ENCODE peak calls at places on chromosomes 11 and 22, in nine cellular contexts. One of them, this sample, is unnamed. For H3K9me3, the result is how much of the 10 kb centered on the place peaks cover.

GRCh38 chr11:44658451-44658850 is 68.3 kb upstream of the TSPAN18 start:
- DNase-seq in neural progenitor cell: peak
- DNase-seq in MM.1S: peak
- DNase-seq in kidney: no peak
- DNase-seq in fibroblast of lung: no peak
- DNase-seq in NT2/D1: no peak
- DNase-seq in neuronal stem cell: no peak
- DNase-seq in mammary epithelial cell: no peak
- DNase-seq in DND-41: no peak
- DNase-seq in this sample: no peak

GRCh38 chr11:124745270-124745834 is 5.6 kb downstream of the NRGN start:
- DNase-seq in neural progenitor cell: peak
- DNase-seq in fibroblast of lung: no peak
- DNase-seq in NT2/D1: no peak
- DNase-seq in kidney: peak
- DNase-seq in neuronal stem cell: no peak
- DNase-seq in MM.1S: no peak
- DNase-seq in mammary epithelial cell: no peak
- DNase-seq in DND-41: no peak
- DNase-seq in this sample: no peak

GRCh38 chr11:128896356-128896755 is 5.2 kb downstream of the KCNJ5 start:
- DNase-seq in MM.1S: no peak
- DNase-seq in DND-41: no peak
- DNase-seq in fibroblast of lung: no peak
- DNase-seq in mammary epithelial cell: no peak
- DNase-seq in kidney: no peak
- DNase-seq in neuronal stem cell: no peak
- DNase-seq in neural progenitor cell: no peak
- DNase-seq in NT2/D1: no peak
- DNase-seq in this sample: peak

GRCh38 chr11:27610946-27611345 is 89.3 kb downstream of the BDNF start:
- DNase-seq in mammary epithelial cell: no peak
- DNase-seq in neural progenitor cell: no peak
- DNase-seq in kidney: no peak
- DNase-seq in DND-41: no peak
- DNase-seq in neuronal stem cell: no peak
- DNase-seq in fibroblast of lung: no peak
- DNase-seq in MM.1S: no peak
- DNase-seq in NT2/D1: no peak
- DNase-seq in this sample: no peak

GRCh38 chr11:65530157-65530496 is 5.2 kb downstream of the SCYL1 start:
- DNase-seq in DND-41: peak
- DNase-seq in neural progenitor cell: no peak
- DNase-seq in MM.1S: no peak
- DNase-seq in mammary epithelial cell: no peak
- DNase-seq in NT2/D1: no peak
- DNase-seq in kidney: no peak
- DNase-seq in neuronal stem cell: no peak
- DNase-seq in fibroblast of lung: no peak
- DNase-seq in this sample: no peak

GRCh38 chr11:8056810-8057463 is 24.1 kb upstream of the TUB start:
- DNase-seq in DND-41: no peak
- DNase-seq in neural progenitor cell: no peak
- DNase-seq in MM.1S: no peak
- DNase-seq in kidney: no peak
- DNase-seq in NT2/D1: no peak
- DNase-seq in mammary epithelial cell: no peak
- DNase-seq in neuronal stem cell: no peak
- DNase-seq in fibroblast of lung: peak
- DNase-seq in this sample: peak

GRCh38 chr11:8785457-8785856 is 102.9 kb downstream of the RPL27A start:
- DNase-seq in neuronal stem cell: no peak
- DNase-seq in NT2/D1: no peak
- DNase-seq in fibroblast of lung: no peak
- DNase-seq in MM.1S: no peak
- DNase-seq in mammary epithelial cell: no peak
- DNase-seq in DND-41: no peak
- DNase-seq in neural progenitor cell: no peak
- DNase-seq in kidney: no peak
- DNase-seq in this sample: no peak

GRCh38 chr11:70191495-70192140 is 11.5 kb upstream of the FADD start:
- DNase-seq in fibroblast of lung: peak
- DNase-seq in DND-41: peak
- DNase-seq in kidney: peak
- DNase-seq in NT2/D1: peak
- DNase-seq in mammary epithelial cell: peak
- DNase-seq in neuronal stem cell: peak
- DNase-seq in MM.1S: peak
- DNase-seq in neural progenitor cell: peak
- DNase-seq in this sample: peak

GRCh38 chr11:45578286-45578685 is 87.1 kb downstream of the CHST1 start:
- DNase-seq in DND-41: no peak
- DNase-seq in mammary epithelial cell: no peak
- DNase-seq in NT2/D1: no peak
- DNase-seq in neural progenitor cell: no peak
- DNase-seq in fibroblast of lung: no peak
- DNase-seq in kidney: no peak
- DNase-seq in neuronal stem cell: no peak
- DNase-seq in MM.1S: no peak
- DNase-seq in this sample: no peak

GRCh38 chr22:28882545-28882877 is 861 bp upstream of the ZNRF3 start:
- DNase-seq in DND-41: no peak
- DNase-seq in neural progenitor cell: no peak
- DNase-seq in NT2/D1: no peak
- DNase-seq in neuronal stem cell: no peak
- DNase-seq in kidney: no peak
- DNase-seq in mammary epithelial cell: no peak
- DNase-seq in MM.1S: peak
- DNase-seq in fibroblast of lung: peak
- DNase-seq in this sample: peak

GRCh38 chr11:44877908-44878459 is 72.7 kb downstream of the TP53I11 start:
- DNase-seq in fibroblast of lung: peak
- DNase-seq in DND-41: no peak
- DNase-seq in neural progenitor cell: peak
- DNase-seq in NT2/D1: no peak
- DNase-seq in kidney: no peak
- DNase-seq in MM.1S: no peak
- DNase-seq in mammary epithelial cell: no peak
- DNase-seq in neuronal stem cell: peak
- DNase-seq in this sample: no peak

GRCh38 chr22:49372530-49373288 is 455.0 kb downstream of the BRD1 start:
- DNase-seq in neural progenitor cell: peak
- DNase-seq in MM.1S: no peak
- DNase-seq in mammary epithelial cell: no peak
- DNase-seq in fibroblast of lung: no peak
- DNase-seq in neuronal stem cell: no peak
- DNase-seq in NT2/D1: peak
- DNase-seq in DND-41: no peak
- DNase-seq in kidney: peak
- DNase-seq in this sample: peak

GRCh38 chr11:65586676-65587075 is 8.9 kb downstream of the KCNK7 start:
- DNase-seq in MM.1S: peak
- DNase-seq in neuronal stem cell: peak
- DNase-seq in kidney: no peak
- DNase-seq in NT2/D1: peak
- DNase-seq in fibroblast of lung: no peak
- DNase-seq in DND-41: no peak
- DNase-seq in neural progenitor cell: peak
- DNase-seq in mammary epithelial cell: no peak
- DNase-seq in this sample: no peak

GRCh38 chr11:35600439-35600838 is 17.8 kb upstream of the FJX1 start:
- DNase-seq in MM.1S: no peak
- DNase-seq in mammary epithelial cell: no peak
- DNase-seq in DND-41: no peak
- DNase-seq in neural progenitor cell: no peak
- DNase-seq in NT2/D1: no peak
- DNase-seq in neuronal stem cell: no peak
- DNase-seq in fibroblast of lung: no peak
- DNase-seq in kidney: no peak
- DNase-seq in this sample: no peak

GRCh38 chr11:35598254-35599125 is 19.8 kb upstream of the FJX1 start:
- DNase-seq in neural progenitor cell: no peak
- DNase-seq in mammary epithelial cell: peak
- DNase-seq in neuronal stem cell: no peak
- DNase-seq in kidney: no peak
- DNase-seq in fibroblast of lung: peak
- DNase-seq in MM.1S: no peak
- DNase-seq in NT2/D1: no peak
- DNase-seq in DND-41: no peak
- DNase-seq in this sample: no peak

GRCh38 chr11:35605691-35606090 is 12.6 kb upstream of the FJX1 start:
- DNase-seq in MM.1S: no peak
- DNase-seq in fibroblast of lung: peak
- DNase-seq in kidney: peak
- DNase-seq in mammary epithelial cell: no peak
- DNase-seq in DND-41: no peak
- DNase-seq in neural progenitor cell: peak
- DNase-seq in neuronal stem cell: no peak
- DNase-seq in NT2/D1: no peak
- DNase-seq in this sample: no peak

GRCh38 chr11:35602160-35602793 is 16.0 kb upstream of the FJX1 start:
- DNase-seq in fibroblast of lung: no peak
- DNase-seq in kidney: no peak
- DNase-seq in neural progenitor cell: no peak
- DNase-seq in neuronal stem cell: no peak
- DNase-seq in MM.1S: no peak
- DNase-seq in NT2/D1: no peak
- DNase-seq in DND-41: no peak
- DNase-seq in mammary epithelial cell: no peak
- DNase-seq in this sample: no peak

GRCh38 chr11:35602979-35603378 is 15.3 kb upstream of the FJX1 start:
- DNase-seq in mammary epithelial cell: no peak
- DNase-seq in neuronal stem cell: no peak
- DNase-seq in neural progenitor cell: no peak
- DNase-seq in kidney: no peak
- DNase-seq in MM.1S: no peak
- DNase-seq in NT2/D1: no peak
- DNase-seq in fibroblast of lung: no peak
- DNase-seq in DND-41: no peak
- DNase-seq in this sample: no peak
- H3K9ac ChIP-seq in mammary epithelial cell: no peak
- H3K9ac ChIP-seq in neuronal stem cell: no peak
- H3K9ac ChIP-seq in neural progenitor cell: no peak
- H3K9ac ChIP-seq in kidney: no peak
- H3K9ac ChIP-seq in MM.1S: no peak
- H3K9ac ChIP-seq in NT2/D1: no peak
- H3K9ac ChIP-seq in fibroblast of lung: no peak
- H3K9ac ChIP-seq in DND-41: no peak
- H3K9ac ChIP-seq in this sample: no peak

DNA sequence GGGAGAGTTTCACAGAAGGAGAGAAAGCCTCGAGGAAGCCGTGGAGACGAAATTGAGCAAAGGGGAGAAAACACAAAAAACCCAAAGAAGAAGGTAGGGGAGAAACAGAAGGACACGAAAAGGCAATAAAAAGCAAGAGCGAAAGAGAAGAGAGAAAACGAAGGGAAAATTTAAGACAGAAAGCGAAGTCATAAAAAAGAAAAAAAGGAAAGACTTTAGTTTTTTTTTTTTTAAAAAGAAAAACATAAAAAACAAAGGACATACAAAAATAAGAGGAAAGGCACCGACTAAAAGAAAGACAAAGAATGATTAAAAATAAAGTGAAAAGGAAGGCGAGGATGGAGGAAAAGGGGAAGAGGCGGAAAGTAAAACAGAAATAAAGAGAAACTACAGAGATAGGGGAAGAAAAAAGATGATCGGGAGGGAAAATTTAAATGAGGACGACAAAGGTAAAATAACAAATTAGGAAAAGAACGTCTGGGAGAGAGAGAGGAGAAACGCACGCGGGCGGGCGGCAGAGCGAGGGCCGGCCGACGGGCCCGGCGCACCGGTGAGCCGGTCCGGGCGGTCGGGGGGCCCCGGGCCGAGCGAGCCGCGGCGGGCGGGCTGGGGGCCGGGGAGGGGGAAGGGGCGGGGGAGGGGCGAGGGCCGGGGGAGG is 455 bp upstream of the TBX1 start:
- DNase-seq in MM.1S: no peak
- DNase-seq in neuronal stem cell: no peak
- DNase-seq in neural progenitor cell: peak
- DNase-seq in kidney: no peak
- DNase-seq in fibroblast of lung: no peak
- DNase-seq in DND-41: no peak
- DNase-seq in NT2/D1: no peak
- DNase-seq in mammary epithelial cell: no peak
- DNase-seq in this sample: peak
- H3K4me3 ChIP-seq in MM.1S: no peak
- H3K4me3 ChIP-seq in neuronal stem cell: no peak
- H3K4me3 ChIP-seq in neural progenitor cell: no peak
- H3K4me3 ChIP-seq in kidney: no peak
- H3K4me3 ChIP-seq in fibroblast of lung: no peak
- H3K4me3 ChIP-seq in DND-41: no peak
- H3K4me3 ChIP-seq in NT2/D1: no peak
- H3K4me3 ChIP-seq in mammary epithelial cell: no peak
- H3K4me3 ChIP-seq in this sample: peak

GRCh38 chr11:35983965-35984364 is 40.1 kb downstream of the LDLRAD3 start:
- DNase-seq in neural progenitor cell: no peak
- DNase-seq in DND-41: no peak
- DNase-seq in kidney: no peak
- DNase-seq in neuronal stem cell: no peak
- DNase-seq in MM.1S: no peak
- DNase-seq in mammary epithelial cell: no peak
- DNase-seq in NT2/D1: no peak
- DNase-seq in fibroblast of lung: no peak
- DNase-seq in this sample: no peak
- H3K9me3 ChIP-seq in neural progenitor cell: under half
- H3K9me3 ChIP-seq in DND-41: under half
- H3K9me3 ChIP-seq in kidney: under half
- H3K9me3 ChIP-seq in neuronal stem cell: under half
- H3K9me3 ChIP-seq in MM.1S: under half
- H3K9me3 ChIP-seq in mammary epithelial cell: under half
- H3K9me3 ChIP-seq in NT2/D1: under half
- H3K9me3 ChIP-seq in fibroblast of lung: under half
- H3K9me3 ChIP-seq in this sample: under half

GRCh38 chr11:42049650-42050049 is 590.2 kb upstream of the LRRC4C start:
- DNase-seq in mammary epithelial cell: no peak
- DNase-seq in fibroblast of lung: peak
- DNase-seq in neuronal stem cell: no peak
- DNase-seq in DND-41: no peak
- DNase-seq in MM.1S: no peak
- DNase-seq in NT2/D1: no peak
- DNase-seq in neural progenitor cell: no peak
- DNase-seq in kidney: no peak
- DNase-seq in this sample: no peak

GRCh38 chr11:42058794-42059193 is 599.3 kb upstream of the LRRC4C start:
- DNase-seq in mammary epithelial cell: no peak
- DNase-seq in NT2/D1: no peak
- DNase-seq in MM.1S: no peak
- DNase-seq in neuronal stem cell: no peak
- DNase-seq in DND-41: no peak
- DNase-seq in fibroblast of lung: no peak
- DNase-seq in kidney: no peak
- DNase-seq in neural progenitor cell: no peak
- DNase-seq in this sample: no peak

DNA sequence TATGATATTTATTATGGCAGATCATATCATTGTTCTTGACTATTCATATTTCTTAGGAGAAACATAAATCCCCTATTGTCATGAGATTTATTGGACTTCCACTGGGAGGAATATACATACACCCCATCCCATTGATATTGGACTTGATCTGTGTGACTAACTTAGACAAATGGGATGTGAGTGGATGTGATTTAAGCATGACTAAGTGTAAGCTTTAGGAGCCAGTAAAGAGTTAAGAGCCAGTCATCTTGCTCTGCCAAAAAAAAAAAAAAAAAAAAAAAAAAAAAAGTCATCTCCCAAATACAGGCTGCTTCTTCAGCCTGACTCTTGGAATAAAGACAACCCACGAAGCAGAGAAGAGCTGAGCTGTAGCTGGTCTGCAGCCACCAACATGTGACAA is 594.9 kb upstream of the LRRC4C start:
- DNase-seq in neuronal stem cell: no peak
- DNase-seq in DND-41: no peak
- DNase-seq in MM.1S: no peak
- DNase-seq in fibroblast of lung: peak
- DNase-seq in neural progenitor cell: no peak
- DNase-seq in NT2/D1: no peak
- DNase-seq in kidney: no peak
- DNase-seq in mammary epithelial cell: no peak
- DNase-seq in this sample: no peak
- H3K9ac ChIP-seq in neuronal stem cell: no peak
- H3K9ac ChIP-seq in DND-41: no peak
- H3K9ac ChIP-seq in MM.1S: no peak
- H3K9ac ChIP-seq in fibroblast of lung: no peak
- H3K9ac ChIP-seq in neural progenitor cell: no peak
- H3K9ac ChIP-seq in NT2/D1: no peak
- H3K9ac ChIP-seq in kidney: no peak
- H3K9ac ChIP-seq in mammary epithelial cell: no peak
- H3K9ac ChIP-seq in this sample: no peak